ENCODE peak calls at places on chromosomes 6 and 20, in seven cellular contexts. R, H, V, Y, I, F and K are unnamed samples.

GRCh38 chr20:7967199-7967844 is 27.1 kb upstream of the HAO1 start:
- DNase-seq in Y (peak; percentile 14), F (no peak), R (peak; percentile 11), H (no peak), V (no peak), I (no peak), K (no peak)

GRCh38 chr20:926646-927045 is 10.5 kb upstream of the ANGPT4 start:
- DNase-seq in I (no peak), R (no peak), V (no peak), H (no peak), Y (no peak), F (peak; percentile 60), K (no peak)

GRCh38 chr6:133568970-133569889 is 319.7 kb upstream of the TCF21 start:
- DNase-seq in F (no peak), Y (peak; percentile 18), V (no peak), R (peak; percentile 89), H (no peak), I (no peak), K (peak; percentile 74)

GRCh38 chr20:1894951-1895673 is at the start of gene SIRPA:
- DNase-seq in H (peak; percentile 46), I (peak; percentile 91), F (peak; percentile 87), V (peak; percentile 45), Y (peak; percentile 82), R (peak; percentile 61), K (no peak)

GRCh38 chr20:63568170-63568981 is 5.7 kb downstream of the HELZ2 start:
- DNase-seq in R (no peak), F (no peak), I (peak; percentile 85), H (no peak), V (no peak), Y (no peak), K (no peak)

GRCh38 chr20:51807864-51808263 is 5.5 kb upstream of the SALL4 start:
- DNase-seq in Y (no peak), I (no peak), F (no peak), R (no peak), H (no peak), V (no peak), K (no peak)

GRCh38 chr6:30990422-30991086 is 7.0 kb downstream of the MUC21 start:
- DNase-seq in F (no peak), H (no peak), Y (no peak), R (no peak), I (no peak), V (no peak), K (no peak)

GRCh38 chr6:22929228-22929627 is 359.9 kb downstream of the HDGFL1 start:
- DNase-seq in Y (no peak), V (no peak), F (no peak), I (no peak), R (no peak), H (no peak), K (no peak)

GRCh38 chr6:166476634-166477215 is 94.0 kb upstream of the MPC1 start:
- DNase-seq in V (no peak), I (no peak), F (peak; percentile 42), H (no peak), R (peak; percentile 17), Y (no peak), K (no peak)

GRCh38 chr20:32327087-32327681 is 30.9 kb upstream of the ASXL1 start:
- DNase-seq in Y (no peak), I (no peak), H (no peak), R (no peak), V (no peak), F (no peak), K (no peak)

GRCh38 chr20:49508435-49509199 is 26.1 kb upstream of the KCNB1 start:
- DNase-seq in F (no peak), I (no peak), Y (no peak), V (peak; percentile 43), R (peak; percentile 72), H (no peak), K (no peak)

DNA sequence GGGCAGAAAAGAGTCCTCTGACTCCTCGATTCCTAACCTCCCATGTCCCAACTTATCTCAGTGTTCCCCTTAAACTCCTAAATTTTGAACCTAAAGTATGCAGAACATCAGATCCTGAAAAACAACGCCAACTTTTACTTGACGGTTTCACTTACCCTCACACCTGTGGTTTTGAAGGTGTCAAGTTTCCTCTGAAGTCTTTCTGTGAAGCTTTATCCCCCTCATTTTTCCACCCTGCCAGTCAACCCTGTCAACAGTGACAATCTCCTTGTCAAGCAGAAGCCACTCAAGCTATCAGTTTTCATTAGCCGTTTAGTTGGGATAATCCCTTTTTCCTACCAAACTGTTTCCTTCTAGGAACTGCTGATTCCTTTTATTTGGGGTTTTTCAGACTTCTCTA is 245.4 kb upstream of the PREP start:
- DNase-seq in F (no peak), H (no peak), R (peak; percentile 12), Y (no peak), I (no peak), V (peak; percentile 1), K (no peak)
- H3K4me1 ChIP-seq in F (no peaks in the 10 kb centered on the region), H (no peaks in the 10 kb centered on the region), R (no peaks in the 10 kb centered on the region), Y (no peaks in the 10 kb centered on the region), I (no peaks in the 10 kb centered on the region), V (no peaks in the 10 kb centered on the region), K (no peaks in the 10 kb centered on the region)

GRCh38 chr6:32944265-32944664 is 3.4 kb upstream of the HLA-DMB start:
- DNase-seq in F (no peak), Y (no peak), H (peak; percentile 35), I (no peak), V (no peak), R (no peak), K (no peak)

GRCh38 chr6:32943864-32944263 is 3.0 kb upstream of the HLA-DMB start:
- DNase-seq in Y (no peak), F (no peak), R (no peak), I (no peak), V (no peak), H (no peak), K (no peak)

GRCh38 chr6:32946893-32947292 is 6.0 kb downstream of the HLA-DMA start:
- DNase-seq in H (no peak), F (no peak), R (no peak), V (no peak), I (no peak), Y (no peak), K (no peak)

GRCh38 chr6:32945953-32946352 is 5.1 kb upstream of the HLA-DMB start:
- DNase-seq in V (no peak), F (no peak), Y (no peak), H (no peak), I (no peak), R (no peak), K (no peak)

DNA sequence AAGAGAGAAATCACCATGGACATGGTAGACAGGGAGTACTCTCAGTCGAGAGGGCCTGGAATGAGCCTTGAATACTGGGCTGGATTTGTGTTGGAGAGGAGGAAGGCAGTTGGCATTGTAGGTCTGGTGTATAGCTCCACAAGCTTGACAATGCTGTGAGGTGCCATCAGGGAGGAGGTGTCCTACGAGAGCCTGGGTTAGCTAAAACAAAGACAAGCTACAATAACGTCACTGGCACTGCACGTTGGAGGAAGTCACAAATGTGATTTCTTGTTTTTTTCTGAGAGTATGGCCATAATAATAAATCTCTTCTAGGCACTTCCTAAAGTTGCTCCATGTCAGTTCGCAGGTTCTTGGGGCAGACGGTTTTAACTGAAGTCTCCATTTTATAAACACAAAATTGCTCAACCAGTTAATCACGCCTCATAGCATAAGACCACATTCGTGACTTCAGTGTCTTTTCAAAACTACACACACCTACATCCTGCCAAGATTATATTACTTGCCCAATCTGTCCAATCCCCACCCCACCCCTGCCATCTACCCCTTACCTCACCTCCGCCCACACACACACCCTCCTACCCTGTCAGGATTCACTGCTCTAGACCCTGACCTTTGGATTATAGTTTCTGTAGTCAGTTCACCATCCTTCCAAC is 4.4 kb upstream of the HLA-DMB start:
- DNase-seq in I (no peak), F (no peak), H (no peak), R (no peak), Y (no peak), V (no peak), K (no peak)
- H3K27ac ChIP-seq in I (peak overlapping the region; percentile 51), F (no peak overlapping the region), H (no peak overlapping the region), R (no peak overlapping the region), Y (no peak overlapping the region), V (no peak overlapping the region), K (no peak overlapping the region)

GRCh38 chr6:170128346-170128745 is 162.5 kb downstream of the DLL1 start:
- DNase-seq in V (no peak), R (no peak), H (no peak), I (no peak), F (peak; percentile 21), Y (no peak), K (peak; percentile 34)
- H3K4me1 ChIP-seq in V (no peaks in the 10 kb centered on the region), R (no peaks in the 10 kb centered on the region), H (no peaks in the 10 kb centered on the region), I (no peaks in the 10 kb centered on the region), F (peaks cover 10% of the 10 kb centered on the region), Y (no peaks in the 10 kb centered on the region), K (peaks cover 18% of the 10 kb centered on the region)

GRCh38 chr20:37697314-37697713 is 3.5 kb downstream of the CTNNBL1 start:
- DNase-seq in R (no peak), H (no peak), Y (no peak), F (no peak), I (no peak), V (no peak), K (no peak)

GRCh38 chr20:37695684-37696342 is 2.0 kb downstream of the CTNNBL1 start:
- DNase-seq in R (no peak), V (no peak), F (no peak), I (no peak), H (no peak), Y (no peak), K (no peak)

GRCh38 chr20:37703338-37703660 is 9.5 kb downstream of the CTNNBL1 start:
- DNase-seq in H (no peak), I (no peak), Y (no peak), F (no peak), V (no peak), R (no peak), K (no peak)

GRCh38 chr20:37702643-37703337 is 9.0 kb downstream of the CTNNBL1 start:
- DNase-seq in Y (no peak), V (no peak), I (no peak), F (no peak), H (no peak), R (no peak), K (no peak)

DNA sequence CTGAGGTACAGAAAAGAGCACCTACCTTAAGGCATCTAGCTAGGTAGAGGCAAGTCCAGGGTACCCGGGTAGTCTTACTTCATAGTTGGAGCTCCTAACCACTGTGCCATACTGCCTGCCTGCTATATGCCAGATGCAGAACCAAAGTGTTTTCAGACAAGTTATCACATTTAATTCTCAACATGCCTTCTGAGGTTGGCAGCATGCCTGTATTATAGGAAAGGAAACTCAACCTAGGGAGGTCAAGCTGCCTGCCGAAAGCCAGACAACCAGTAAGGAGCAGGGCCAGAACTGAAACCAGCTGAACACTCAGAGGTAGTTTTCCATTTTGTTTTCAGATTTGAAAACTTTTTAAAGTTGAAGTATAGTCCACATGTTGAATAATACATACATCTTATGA is 5.4 kb downstream of the CTNNBL1 start:
- DNase-seq in I (no peak), R (no peak), V (no peak), H (no peak), F (no peak), Y (peak; percentile 19), K (no peak)
- H3K27ac ChIP-seq in I (no peak overlapping the region), R (no peak overlapping the region), V (no peak overlapping the region), H (no peak overlapping the region), F (no peak overlapping the region), Y (no peak overlapping the region), K (peak overlapping the region; percentile 37)